ENCODE peak calls at places on chromosome 2, in six cellular contexts. E is B cell; T is GM13977; M is choroid plexus epithelial cell; Y is activated CD8-positive, alpha-beta memory T cell treated with anti-CD3 and anti-CD28 coated beads, Interleukin-2, amount 50 U/mL, for 48 hours; K is left colon. X is an unnamed sample.

GRCh38 chr2:106140091-106140490 is 54.0 kb downstream of the UXS1 start:
- DNase-seq in K (no peak), E (no peak), Y (no peak), T (no peak), M (no peak), X (no peak)

GRCh38 chr2:224086226-224086911 is 47.3 kb upstream of the SERPINE2 start:
- DNase-seq in T (no peak), K (no peak), Y (no peak), E (no peak), M (peak; percentile 89), X (peak; percentile 72)

GRCh38 chr2:105114551-105114950 is 76.7 kb downstream of the MRPS9 start:
- DNase-seq in K (no peak), E (no peak), T (peak; percentile 81), M (peak; percentile 85), Y (no peak), X (peak; percentile 72)

GRCh38 chr2:120552800-120553471 is 182.7 kb upstream of the GLI2 start:
- DNase-seq in E (no peak), K (peak; percentile 82), M (peak; percentile 72), Y (peak; percentile 55), T (no peak), X (peak; percentile 77)

GRCh38 chr2:85794491-85795121 is 40.8 kb downstream of the ATOH8 start:
- DNase-seq in E (no peak), M (no peak), T (no peak), Y (no peak), K (no peak), X (peak; percentile 39)

GRCh38 chr2:41720702-41721344 is 327.0 kb upstream of the PKDCC start:
- DNase-seq in T (no peak), E (no peak), M (peak; percentile 81), Y (no peak), K (no peak), X (peak; percentile 6)

GRCh38 chr2:230586328-230586982 is 126.2 kb upstream of the CAB39 start:
- DNase-seq in T (no peak), E (no peak), Y (no peak), K (no peak), M (peak; percentile 26), X (peak; percentile 26)

GRCh38 chr2:224612581-224612980 is 27.4 kb upstream of the CUL3 start:
- DNase-seq in M (no peak), T (no peak), K (no peak), Y (no peak), E (no peak), X (no peak)

GRCh38 chr2:225037374-225038075 is 4.7 kb downstream of the DOCK10 start:
- DNase-seq in Y (no peak), E (no peak), M (peak; percentile 63), K (no peak), T (no peak), X (no peak)

X was measured in astrocyte of the hippocampus.